ENCODE peak calls at places on chromosome 19, in nine cellular contexts. O is RWPE2, Y is neural progenitor cell, B is thoracic aorta, Q is tibial nerve, P is prostate gland, H is mesendoderm, F is left ventricle myocardium inferior, T is foreskin keratinocyte. R is an unnamed sample.
A peak's percentile ranks its signal among the peaks of the same experiment; 100 is the strongest.

GRCh38 chr19:7328647-7329046 is 20.1 kb upstream of the ARHGEF18 start:
- DNase-seq in T (no peak), H (no peak), Q (no peak), F (no peak), O (no peak), B (no peak), P (no peak), Y (no peak), R (no peak)

GRCh38 chr19:1774999-1775772 is 21.9 kb downstream of the ONECUT3 start:
- DNase-seq in T (no peak), Y (no peak), O (no peak), H (peak; percentile 91), P (no peak), F (no peak), Q (no peak), B (no peak), R (no peak)

GRCh38 chr19:5113101-5113557 is 144.2 kb downstream of the KDM4B start:
- DNase-seq in F (no peak), T (no peak), P (no peak), B (no peak), Y (no peak), O (no peak), H (peak; percentile 60), Q (no peak), R (no peak)

GRCh38 chr19:53158119-53158656 is 665 bp downstream of the ZNF347 start:
- DNase-seq in T (peak; percentile 32), O (no peak), Y (peak; percentile 67), B (no peak), H (peak; percentile 70), P (peak; percentile 20), Q (no peak), F (peak; percentile 32), R (peak; percentile 65)

GRCh38 chr19:15378529-15379082 is 981 bp downstream of the AKAP8 start:
- DNase-seq in Y (peak; percentile 65), Q (peak; percentile 30), B (no peak), T (peak; percentile 48), O (no peak), H (peak; percentile 69), P (peak; percentile 45), F (peak; percentile 45), R (peak; percentile 66)

GRCh38 chr19:49113762-49114629 is at the start of gene LIN7B:
- DNase-seq in B (no peak), F (peak; percentile 71), Q (no peak), O (no peak), P (peak; percentile 47), H (peak; percentile 82), Y (peak; percentile 84), T (peak; percentile 50), R (peak; percentile 81)

GRCh38 chr19:41299755-41300089 is 10.2 kb upstream of the CCDC97 start:
- DNase-seq in Q (peak; percentile 51), F (peak; percentile 75), P (no peak), Y (no peak), B (no peak), T (no peak), H (no peak), O (no peak), R (no peak)

GRCh38 chr19:4380254-4380727 is 20.1 kb downstream of the SH3GL1 start:
- DNase-seq in F (peak; percentile 55), P (no peak), O (peak; percentile 60), Q (no peak), H (no peak), B (no peak), T (peak; percentile 47), Y (no peak), R (no peak)

GRCh38 chr19:51520710-51521109 is 10.8 kb downstream of the SIGLEC6 start:
- DNase-seq in O (no peak), Y (no peak), Q (no peak), F (no peak), H (no peak), B (no peak), T (no peak), P (no peak), R (no peak)

GRCh38 chr19:51521796-51522195 is 9.7 kb downstream of the SIGLEC6 start:
- DNase-seq in H (no peak), T (no peak), P (no peak), B (no peak), F (no peak), Q (no peak), O (no peak), Y (no peak), R (no peak)

GRCh38 chr19:51525731-51526130 is 5.7 kb downstream of the SIGLEC6 start:
- DNase-seq in Q (no peak), H (no peak), O (no peak), T (no peak), B (no peak), Y (no peak), F (no peak), P (no peak), R (no peak)

GRCh38 chr19:51521357-51521756 is 10.1 kb downstream of the SIGLEC6 start:
- DNase-seq in T (no peak), P (no peak), F (no peak), B (no peak), O (no peak), Y (no peak), Q (no peak), H (no peak), R (no peak)

DNA sequence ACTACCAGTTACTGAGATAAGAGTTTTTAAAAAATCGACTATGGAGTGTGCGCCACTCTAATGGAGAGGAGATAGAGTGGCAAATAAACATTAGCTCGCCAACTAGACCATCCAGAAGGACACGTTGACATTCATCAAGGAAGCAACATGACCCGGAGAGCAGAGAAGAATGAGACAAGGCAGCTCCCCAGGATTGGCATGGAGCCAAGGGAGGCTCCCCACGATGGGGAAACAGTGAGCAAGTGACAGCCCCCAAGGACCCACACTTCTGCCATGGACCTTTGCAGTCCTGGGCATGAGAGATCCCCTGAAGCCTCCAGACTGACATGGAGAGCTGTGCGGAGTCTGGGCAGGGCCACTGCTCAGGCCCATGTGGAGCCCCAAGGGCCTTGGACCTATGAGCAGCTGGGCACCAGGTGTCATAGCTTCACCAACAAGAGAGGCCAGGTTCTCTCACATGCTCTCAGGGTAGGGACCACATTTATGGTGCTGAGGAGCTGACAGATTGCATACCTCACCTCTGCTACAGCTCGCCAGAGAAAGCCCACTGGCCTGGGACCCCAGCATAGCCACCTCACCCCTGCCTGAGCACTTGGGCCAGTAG is 6.7 kb downstream of the SIGLEC6 start:
- DNase-seq in P (no peak), Q (no peak), T (no peak), Y (no peak), O (no peak), H (no peak), B (no peak), F (no peak), R (no peak)
- H3K27ac ChIP-seq in P (no peak overlapping the region), Q (no peak overlapping the region), T (no peak overlapping the region), Y (no peak overlapping the region), O (no peak overlapping the region), H (no peak overlapping the region), B (no peak overlapping the region), F (no peak overlapping the region), R (no peak overlapping the region)

DNA sequence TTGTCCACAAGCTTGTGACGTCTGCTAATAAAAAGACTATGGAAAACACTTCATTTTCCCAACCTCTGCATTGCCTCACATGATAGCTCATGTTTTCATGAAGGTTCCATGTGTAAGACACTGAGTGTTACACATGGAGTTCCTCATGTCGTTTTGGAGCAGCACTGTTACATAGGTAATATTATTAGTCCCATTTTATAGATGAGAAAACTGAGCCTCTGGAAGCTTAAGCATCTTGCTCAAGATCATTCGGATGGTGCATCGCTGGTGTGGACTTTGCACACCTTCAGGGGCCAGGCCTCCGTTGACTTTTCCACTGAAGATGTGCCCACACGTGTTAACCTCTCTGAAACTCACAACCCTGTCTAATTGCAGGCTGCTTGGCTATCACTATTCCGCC is 743.4 kb downstream of the UQCRFS1 start:
- DNase-seq in B (no peak), O (no peak), Q (no peak), H (no peak), T (no peak), P (no peak), F (no peak), Y (no peak), R (no peak)
- H3K27ac ChIP-seq in B (no peak overlapping the region), O (no peak overlapping the region), Q (no peak overlapping the region), H (no peak overlapping the region), T (no peak overlapping the region), P (no peak overlapping the region), F (no peak overlapping the region), Y (no peak overlapping the region), R (no peak overlapping the region)

GRCh38 chr19:46602392-46603194 is 1.5 kb downstream of the CALM3 start:
- DNase-seq in B (no peak), Q (no peak), T (no peak), O (peak; percentile 61), Y (no peak), P (no peak), F (no peak), H (no peak), R (no peak)

GRCh38 chr19:46604781-46605355 is 3.7 kb downstream of the CALM3 start:
- DNase-seq in P (no peak), F (no peak), Q (no peak), B (no peak), O (no peak), Y (no peak), H (no peak), T (no peak), R (no peak)

GRCh38 chr19:46601318-46602224 is at the start of gene CALM3:
- DNase-seq in B (no peak), Y (peak; percentile 39), O (no peak), Q (no peak), P (no peak), H (no peak), F (no peak), T (no peak), R (peak; percentile 69)

GRCh38 chr19:46603752-46604241 is 2.7 kb downstream of the CALM3 start:
- DNase-seq in P (no peak), Q (no peak), T (no peak), O (no peak), F (no peak), H (no peak), Y (no peak), B (no peak), R (peak; percentile 61)

DNA sequence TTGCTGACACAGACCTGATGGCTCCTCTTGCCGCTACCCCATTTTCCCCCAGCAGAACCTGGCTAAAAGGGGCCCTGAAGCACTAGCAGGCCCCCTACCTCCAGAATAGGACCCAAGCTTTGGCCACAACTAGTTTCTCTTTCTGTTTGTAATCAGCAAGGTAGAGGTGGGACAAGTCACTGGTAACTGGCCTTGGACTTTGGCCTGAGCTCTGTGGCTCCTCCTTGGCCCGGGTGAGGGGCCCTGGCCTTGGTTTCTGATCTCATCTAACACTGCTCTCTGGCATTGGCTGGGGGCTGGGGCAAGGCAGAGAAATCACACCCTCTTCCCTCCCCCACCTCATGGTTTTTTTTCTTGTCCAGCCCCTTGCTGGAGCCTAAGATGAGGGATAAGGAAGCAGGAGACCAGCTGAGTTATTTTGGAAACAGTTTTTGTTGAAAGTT is 2.1 kb downstream of the CALM3 start:
- DNase-seq in T (no peak), O (no peak), H (peak; percentile 38), F (no peak), Q (no peak), B (no peak), P (no peak), Y (no peak), R (peak; percentile 68)
- H3K27ac ChIP-seq in T (no peak overlapping the region), O (peak overlapping the region; percentile 84), H (no peak overlapping the region), F (peak overlapping the region; percentile 98), Q (peak overlapping the region; percentile 99), B (peak overlapping the region; percentile 96), P (peak overlapping the region; percentile 97), Y (no peak overlapping the region), R (peak overlapping the region; percentile 93)

DNA sequence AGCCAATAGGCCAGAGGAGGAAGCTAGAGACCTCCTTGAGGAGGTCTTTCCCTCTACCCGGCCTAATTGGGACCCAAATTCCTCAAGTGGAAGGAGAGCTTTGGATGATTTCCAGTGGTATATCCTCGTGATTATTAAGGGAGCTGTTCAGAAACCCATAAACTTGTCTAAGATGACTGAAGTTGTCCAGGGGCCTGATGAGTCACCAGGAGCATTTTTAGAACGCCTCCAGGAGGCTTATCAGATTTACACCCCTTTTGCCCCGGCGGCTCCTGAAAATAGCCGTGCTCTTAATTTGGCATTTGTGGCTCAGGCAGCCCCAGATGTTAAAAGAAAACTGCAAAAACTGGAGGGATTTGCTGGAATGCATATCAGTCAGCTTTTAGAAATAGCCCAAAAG is 198.1 kb downstream of the ZNF486 start:
- DNase-seq in Q (no peak), B (no peak), T (peak; percentile 7), H (no peak), P (no peak), Y (no peak), F (no peak), O (no peak), R (no peak)
- H3K27ac ChIP-seq in Q (no peak overlapping the region), B (peak overlapping the region; percentile 17), T (no peak overlapping the region), H (no peak overlapping the region), P (no peak overlapping the region), Y (no peak overlapping the region), F (no peak overlapping the region), O (no peak overlapping the region), R (no peak overlapping the region)

R was measured in ascending aorta.